ENCODE peak calls at places on chromosomes 2 and 18, in five cellular contexts. One of them, this sample, is unnamed.

GRCh38 chr2:44490726-44491125 is 129.0 kb downstream of the CAMKMT start:
- DNase-seq in HCT116: no peak
- DNase-seq in SK-N-SH: no peak
- DNase-seq in GM23248: no peak
- DNase-seq in MM.1S: no peak
- DNase-seq in this sample: no peak

GRCh38 chr2:191128911-191129304 is 21.9 kb downstream of the STAT4 start:
- DNase-seq in HCT116: no peak
- DNase-seq in SK-N-SH: no peak
- DNase-seq in GM23248: no peak
- DNase-seq in MM.1S: no peak
- DNase-seq in this sample: no peak

GRCh38 chr18:76993573-76993972 is 139.0 kb downstream of the MBP start:
- DNase-seq in HCT116: no peak
- DNase-seq in SK-N-SH: no peak
- DNase-seq in GM23248: no peak
- DNase-seq in MM.1S: no peak
- DNase-seq in this sample: no peak

GRCh38 chr18:36301884-36302283 is 4.4 kb downstream of the FHOD3 start:
- DNase-seq in HCT116: no peak
- DNase-seq in SK-N-SH: no peak
- DNase-seq in GM23248: no peak
- DNase-seq in MM.1S: no peak
- DNase-seq in this sample: no peak

GRCh38 chr18:43662657-43663056 is 385.4 kb upstream of the SYT4 start:
- DNase-seq in HCT116: no peak
- DNase-seq in SK-N-SH: no peak
- DNase-seq in GM23248: peak; percentile 84
- DNase-seq in MM.1S: no peak
- DNase-seq in this sample: no peak

GRCh38 chr2:227415538-227416424 is 28.0 kb upstream of the SCYGR1 start:
- DNase-seq in HCT116: no peak
- DNase-seq in SK-N-SH: no peak
- DNase-seq in GM23248: peak; percentile 89
- DNase-seq in MM.1S: peak; percentile 68
- DNase-seq in this sample: no peak

GRCh38 chr18:26425148-26425531 is 123.2 kb downstream of the KCTD1 start:
- DNase-seq in HCT116: no peak
- DNase-seq in SK-N-SH: peak; percentile 42
- DNase-seq in GM23248: peak; percentile 80
- DNase-seq in MM.1S: no peak
- DNase-seq in this sample: no peak

GRCh38 chr2:174593574-174594203 is 3.9 kb downstream of the WIPF1 start:
- DNase-seq in HCT116: no peak
- DNase-seq in SK-N-SH: no peak
- DNase-seq in GM23248: peak; percentile 84
- DNase-seq in MM.1S: peak; percentile 97
- DNase-seq in this sample: peak; percentile 94

GRCh38 chr2:30947686-30948085 is 140.4 kb upstream of the CAPN13 start:
- DNase-seq in HCT116: no peak
- DNase-seq in SK-N-SH: no peak
- DNase-seq in GM23248: peak; percentile 28
- DNase-seq in MM.1S: no peak
- DNase-seq in this sample: no peak

GRCh38 chr2:168340931-168341330 is 93.5 kb upstream of the STK39 start:
- DNase-seq in HCT116: no peak
- DNase-seq in SK-N-SH: no peak
- DNase-seq in GM23248: peak; percentile 64
- DNase-seq in MM.1S: no peak
- DNase-seq in this sample: no peak

GRCh38 chr18:28178720-28179119 is 1.8 kb upstream of the CDH2 start:
- DNase-seq in HCT116: no peak
- DNase-seq in SK-N-SH: no peak
- DNase-seq in GM23248: peak; percentile 67
- DNase-seq in MM.1S: no peak
- DNase-seq in this sample: no peak

GRCh38 chr2:120780402-120780801 is 44.7 kb downstream of the GLI2 start:
- DNase-seq in HCT116: no peak
- DNase-seq in SK-N-SH: peak; percentile 85
- DNase-seq in GM23248: no peak
- DNase-seq in MM.1S: no peak
- DNase-seq in this sample: no peak

GRCh38 chr2:169815849-169816248 is 8.9 kb downstream of the METTL5 start:
- DNase-seq in HCT116: no peak
- DNase-seq in SK-N-SH: no peak
- DNase-seq in GM23248: peak; percentile 86
- DNase-seq in MM.1S: no peak
- DNase-seq in this sample: no peak

GRCh38 chr2:240889601-240890560 is 6.1 kb downstream of the MAB21L4 start:
- DNase-seq in HCT116: no peak
- DNase-seq in SK-N-SH: no peak
- DNase-seq in GM23248: no peak
- DNase-seq in MM.1S: no peak
- DNase-seq in this sample: no peak

GRCh38 chr18:68713791-68714190 is 1.1 kb downstream of the TMX3 start:
- DNase-seq in HCT116: no peak
- DNase-seq in SK-N-SH: no peak
- DNase-seq in GM23248: peak; percentile 62
- DNase-seq in MM.1S: no peak
- DNase-seq in this sample: no peak

GRCh38 chr18:23228102-23229051 is 93.1 kb downstream of the CABLES1 start:
- DNase-seq in HCT116: no peak
- DNase-seq in SK-N-SH: no peak
- DNase-seq in GM23248: peak; percentile 68
- DNase-seq in MM.1S: peak; percentile 95
- DNase-seq in this sample: peak; percentile 97

GRCh38 chr18:9927392-9928063 is 13.7 kb downstream of the VAPA start:
- DNase-seq in HCT116: no peak
- DNase-seq in SK-N-SH: no peak
- DNase-seq in GM23248: no peak
- DNase-seq in MM.1S: no peak
- DNase-seq in this sample: no peak

GRCh38 chr2:12005886-12006681 is 259.7 kb downstream of the LPIN1 start:
- DNase-seq in HCT116: no peak
- DNase-seq in SK-N-SH: no peak
- DNase-seq in GM23248: no peak
- DNase-seq in MM.1S: peak; percentile 76
- DNase-seq in this sample: peak; percentile 11

GRCh38 chr2:32436150-32436549 is 79.3 kb downstream of the BIRC6 start:
- DNase-seq in HCT116: no peak
- DNase-seq in SK-N-SH: no peak
- DNase-seq in GM23248: no peak
- DNase-seq in MM.1S: no peak
- DNase-seq in this sample: no peak

GRCh38 chr2:22336414-22336813 is 1048.6 kb upstream of the KLHL29 start:
- DNase-seq in HCT116: no peak
- DNase-seq in SK-N-SH: peak; percentile 14
- DNase-seq in GM23248: no peak
- DNase-seq in MM.1S: no peak
- DNase-seq in this sample: no peak

GRCh38 chr2:105403241-105403784 is 4.5 kb upstream of the FHL2 start:
- DNase-seq in HCT116: no peak
- DNase-seq in SK-N-SH: no peak
- DNase-seq in GM23248: no peak
- DNase-seq in MM.1S: no peak
- DNase-seq in this sample: no peak

GRCh38 chr2:212723226-212723625 is 184.6 kb upstream of the ERBB4 start:
- DNase-seq in HCT116: no peak
- DNase-seq in SK-N-SH: no peak
- DNase-seq in GM23248: peak; percentile 78
- DNase-seq in MM.1S: no peak
- DNase-seq in this sample: no peak

GRCh38 chr2:7984693-7985353 is 697.0 kb upstream of the ID2 start:
- DNase-seq in HCT116: no peak
- DNase-seq in SK-N-SH: no peak
- DNase-seq in GM23248: no peak
- DNase-seq in MM.1S: no peak
- DNase-seq in this sample: no peak

GRCh38 chr2:15755528-15755927 is 163.9 kb downstream of the DDX1 start:
- DNase-seq in HCT116: no peak
- DNase-seq in SK-N-SH: no peak
- DNase-seq in GM23248: no peak
- DNase-seq in MM.1S: no peak
- DNase-seq in this sample: no peak

GRCh38 chr2:27832396-27832795 is 57.8 kb downstream of the RBKS start:
- DNase-seq in HCT116: no peak
- DNase-seq in SK-N-SH: no peak
- DNase-seq in GM23248: peak; percentile 85
- DNase-seq in MM.1S: no peak
- DNase-seq in this sample: no peak

GRCh38 chr2:233853353-233853752 is 982 bp downstream of the HJURP start:
- DNase-seq in HCT116: no peak
- DNase-seq in SK-N-SH: no peak
- DNase-seq in GM23248: peak; percentile 24
- DNase-seq in MM.1S: no peak
- DNase-seq in this sample: no peak

GRCh38 chr2:146992057-146992456 is 852.8 kb upstream of the ACVR2A start:
- DNase-seq in HCT116: no peak
- DNase-seq in SK-N-SH: no peak
- DNase-seq in GM23248: peak; percentile 44
- DNase-seq in MM.1S: no peak
- DNase-seq in this sample: no peak

GRCh38 chr2:232883116-232883721 is 13.2 kb downstream of the SNORC start:
- DNase-seq in HCT116: no peak
- DNase-seq in SK-N-SH: no peak
- DNase-seq in GM23248: no peak
- DNase-seq in MM.1S: no peak
- DNase-seq in this sample: no peak

GRCh38 chr2:110858993-110859770 is 126.8 kb downstream of the ACOXL start:
- DNase-seq in HCT116: no peak
- DNase-seq in SK-N-SH: no peak
- DNase-seq in GM23248: no peak
- DNase-seq in MM.1S: peak; percentile 41
- DNase-seq in this sample: peak; percentile 20

GRCh38 chr2:197822333-197822732 is 17.9 kb downstream of the PLCL1 start:
- DNase-seq in HCT116: no peak
- DNase-seq in SK-N-SH: no peak
- DNase-seq in GM23248: no peak
- DNase-seq in MM.1S: no peak
- DNase-seq in this sample: no peak

GRCh38 chr2:40200516-40200915 is 251.4 kb downstream of the SLC8A1 start:
- DNase-seq in HCT116: no peak
- DNase-seq in SK-N-SH: no peak
- DNase-seq in GM23248: peak; percentile 75
- DNase-seq in MM.1S: no peak
- DNase-seq in this sample: no peak

GRCh38 chr2:208334230-208334629 is 68.2 kb downstream of the PIKFYVE start:
- DNase-seq in HCT116: no peak
- DNase-seq in SK-N-SH: no peak
- DNase-seq in GM23248: no peak
- DNase-seq in MM.1S: no peak
- DNase-seq in this sample: no peak

GRCh38 chr18:76448262-76449109 is 46.6 kb downstream of the ZNF516 start:
- DNase-seq in HCT116: no peak
- DNase-seq in SK-N-SH: no peak
- DNase-seq in GM23248: peak; percentile 35
- DNase-seq in MM.1S: no peak
- DNase-seq in this sample: no peak

DNA sequence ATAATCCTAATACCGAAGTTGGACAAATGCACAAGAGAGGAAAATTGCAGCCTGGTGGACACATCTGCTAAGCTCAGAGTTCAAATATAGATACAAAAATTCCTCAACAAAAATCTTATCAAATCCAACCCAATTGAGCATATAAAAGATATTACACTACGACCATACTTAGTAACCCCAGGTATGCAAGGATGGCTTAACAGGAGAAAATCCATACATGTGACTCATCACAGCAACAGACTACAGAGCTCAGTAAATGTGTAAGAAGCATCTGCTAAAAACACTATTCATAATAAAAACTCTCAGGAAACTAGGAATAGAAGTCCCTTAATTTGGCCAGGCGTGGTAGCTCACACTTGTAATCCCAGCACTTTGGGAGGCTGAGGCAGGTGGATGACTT is 28.3 kb downstream of the HS6ST1 start:
- DNase-seq in HCT116: no peak
- DNase-seq in SK-N-SH: no peak
- DNase-seq in GM23248: peak; percentile 38
- DNase-seq in MM.1S: no peak
- DNase-seq in this sample: no peak
- H3K36me3 ChIP-seq in HCT116: peaks cover 3% of the 10 kb centered on the region
- H3K36me3 ChIP-seq in SK-N-SH: no peaks in the 10 kb centered on the region
- H3K36me3 ChIP-seq in GM23248: no peaks in the 10 kb centered on the region
- H3K36me3 ChIP-seq in MM.1S: no peaks in the 10 kb centered on the region
- H3K36me3 ChIP-seq in this sample: no peaks in the 10 kb centered on the region

DNA sequence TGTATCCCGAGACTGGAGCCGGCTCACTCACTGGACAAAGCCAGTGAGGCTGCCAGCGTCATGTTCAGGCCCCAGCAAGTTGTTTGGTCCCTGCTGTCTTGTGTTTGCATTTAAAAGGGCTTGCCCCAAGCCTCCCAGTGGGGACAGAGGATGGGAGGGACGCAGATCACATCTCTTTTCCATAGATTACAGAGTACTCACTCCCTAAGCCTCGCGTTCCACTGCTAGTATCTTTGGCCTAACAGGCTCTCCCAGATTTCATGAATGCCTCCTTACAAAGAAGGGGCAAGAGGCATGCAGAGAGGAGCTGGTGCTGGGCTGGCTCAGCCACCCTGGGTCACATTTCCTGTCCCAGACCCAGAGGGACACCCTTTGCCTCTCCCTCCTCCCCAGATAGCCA is 59.1 kb downstream of the CMPK2 start:
- DNase-seq in HCT116: no peak
- DNase-seq in SK-N-SH: no peak
- DNase-seq in GM23248: no peak
- DNase-seq in MM.1S: no peak
- DNase-seq in this sample: no peak
- TF ChIP-seq EZH2phosphoT487 in HCT116: no peak
- TF ChIP-seq EZH2phosphoT487 in SK-N-SH: no peak
- TF ChIP-seq EZH2phosphoT487 in GM23248: no peak
- TF ChIP-seq EZH2phosphoT487 in MM.1S: no peak
- TF ChIP-seq EZH2phosphoT487 in this sample: no peak

GRCh38 chr18:62772860-62773584 is 57.7 kb downstream of the PHLPP1 start:
- DNase-seq in HCT116: no peak
- DNase-seq in SK-N-SH: no peak
- DNase-seq in GM23248: no peak
- DNase-seq in MM.1S: no peak
- DNase-seq in this sample: no peak

GRCh38 chr18:62769216-62769615 is 53.9 kb downstream of the PHLPP1 start:
- DNase-seq in HCT116: no peak
- DNase-seq in SK-N-SH: no peak
- DNase-seq in GM23248: no peak
- DNase-seq in MM.1S: no peak
- DNase-seq in this sample: no peak

GRCh38 chr18:62773691-62774090 is 58.4 kb downstream of the PHLPP1 start:
- DNase-seq in HCT116: no peak
- DNase-seq in SK-N-SH: no peak
- DNase-seq in GM23248: no peak
- DNase-seq in MM.1S: no peak
- DNase-seq in this sample: no peak

GRCh38 chr18:62768172-62768943 is 53.0 kb downstream of the PHLPP1 start:
- DNase-seq in HCT116: no peak
- DNase-seq in SK-N-SH: peak; percentile 33
- DNase-seq in GM23248: no peak
- DNase-seq in MM.1S: no peak
- DNase-seq in this sample: no peak

GRCh38 chr18:62771494-62771893 is 56.2 kb downstream of the PHLPP1 start:
- DNase-seq in HCT116: no peak
- DNase-seq in SK-N-SH: no peak
- DNase-seq in GM23248: no peak
- DNase-seq in MM.1S: no peak
- DNase-seq in this sample: no peak
- H2AFZ ChIP-seq in HCT116: no peak overlapping the region
- H2AFZ ChIP-seq in SK-N-SH: no peak overlapping the region
- H2AFZ ChIP-seq in GM23248: no peak overlapping the region
- H2AFZ ChIP-seq in MM.1S: no peak overlapping the region
- H2AFZ ChIP-seq in this sample: no peak overlapping the region

GRCh38 chr2:218570850-218571249 is 2.2 kb downstream of the CNOT9 start:
- DNase-seq in HCT116: no peak
- DNase-seq in SK-N-SH: no peak
- DNase-seq in GM23248: peak; percentile 81
- DNase-seq in MM.1S: peak; percentile 36
- DNase-seq in this sample: no peak
- H3K36me3 ChIP-seq in HCT116: peaks cover 14% of the 10 kb centered on the region
- H3K36me3 ChIP-seq in SK-N-SH: peaks cover 32% of the 10 kb centered on the region
- H3K36me3 ChIP-seq in GM23248: peaks cover 18% of the 10 kb centered on the region
- H3K36me3 ChIP-seq in MM.1S: peaks cover 5% of the 10 kb centered on the region
- H3K36me3 ChIP-seq in this sample: peaks cover 71% of the 10 kb centered on the region